ENCODE peak calls at places on chromosomes 4 and X, in ten cellular contexts. Z is right lobe of liver, X is transverse colon, E is sigmoid colon, C is thyroid gland, P is ovary, I is GM12878, F is lower leg skin, M is endothelial cell of umbilical vein, W is K562. N is an unnamed sample.
A peak's percentile ranks its signal among the peaks of the same experiment; 100 is the strongest.

GRCh38 chr4:38782452-38783108 is at the start of gene TLR10:
- DNase-seq in P (no peak), W (peak; percentile 45), F (no peak), C (peak; percentile 47), M (peak; percentile 56), X (peak; percentile 46), I (peak; percentile 82), Z (peak; percentile 63), E (no peak), N (no peak)

GRCh38 chr4:95516528-95517011 is 32.2 kb downstream of the UNC5C start:
- DNase-seq in E (no peak), X (no peak), F (no peak), Z (no peak), I (no peak), P (no peak), C (no peak), W (no peak), M (no peak), N (no peak)

GRCh38 chrX:17833954-17834353 is 27.1 kb downstream of the RAI2 start:
- DNase-seq in I (no peak), P (no peak), X (peak; percentile 56), E (no peak), W (no peak), M (no peak), C (no peak), F (no peak), Z (no peak), N (no peak)

GRCh38 chr4:153013202-153013988 is 77.3 kb downstream of the FHDC1 start:
- DNase-seq in X (no peak), F (no peak), I (no peak), Z (no peak), C (no peak), P (no peak), E (no peak), M (no peak), W (no peak), N (no peak)

GRCh38 chrX:46574941-46575381 is 1.4 kb downstream of the CHST7 start:
- DNase-seq in P (no peak), I (no peak), W (no peak), E (no peak), X (no peak), Z (peak; percentile 50), M (peak; percentile 26), C (peak; percentile 35), F (peak; percentile 63), N (no peak)

GRCh38 chrX:71454222-71454621 is 78.7 kb upstream of the OGT start:
- DNase-seq in M (no peak), X (no peak), E (no peak), I (no peak), F (no peak), P (no peak), C (no peak), W (no peak), Z (no peak), N (no peak)

GRCh38 chr4:90730752-90731151 is 603.6 kb downstream of the CCSER1 start:
- DNase-seq in F (no peak), M (no peak), P (no peak), C (no peak), Z (no peak), E (no peak), W (no peak), I (no peak), X (no peak), N (no peak)

GRCh38 chr4:4425119-4425690 is 38.3 kb downstream of the NSG1 start:
- DNase-seq in I (no peak), F (peak; percentile 54), X (no peak), P (no peak), C (no peak), E (peak; percentile 27), Z (no peak), W (no peak), M (no peak), N (no peak)

GRCh38 chr4:100742045-100742444 is 224.2 kb upstream of the EMCN start:
- DNase-seq in P (no peak), I (no peak), C (no peak), E (no peak), F (no peak), Z (no peak), X (no peak), W (no peak), M (peak; percentile 67), N (peak; percentile 2)

GRCh38 chrX:47836164-47837072 is at the start of gene ZNF81:
- DNase-seq in P (peak; percentile 95), I (peak; percentile 91), X (peak; percentile 96), W (peak; percentile 91), M (peak; percentile 95), C (peak; percentile 97), E (peak; percentile 98), Z (peak; percentile 95), F (peak; percentile 98), N (peak; percentile 42)
- TF ChIP-seq POLR2A in P (no peak), I (peak; percentile 85), X (peak; percentile 54), W (peak; percentile 70), M (peak; percentile 54), C (no peak), E (peak; percentile 6), Z (peak; percentile 54), F (no peak), N (peak; percentile 31)

DNA sequence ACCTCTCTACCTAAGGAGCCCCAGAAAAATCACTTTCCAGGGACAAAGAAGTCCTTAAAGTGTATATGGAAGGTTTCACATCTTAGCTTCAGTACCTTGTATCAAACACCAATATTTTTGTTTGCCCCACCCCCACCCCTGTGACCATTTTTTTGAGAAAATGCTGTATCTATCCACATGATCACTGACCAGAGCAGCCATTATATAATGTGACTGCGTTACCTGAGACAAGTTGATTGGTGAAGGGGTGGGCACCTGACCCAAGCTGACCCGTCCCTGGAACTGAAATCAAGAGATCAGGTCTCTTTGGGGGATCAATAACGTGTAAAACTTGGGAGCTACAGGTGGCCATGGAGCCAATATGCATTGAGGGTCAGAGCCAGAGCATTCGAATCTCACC is 10.7 kb downstream of the TIFA start:
- DNase-seq in W (no peak), E (no peak), C (no peak), F (no peak), P (no peak), X (no peak), I (no peak), Z (no peak), M (no peak), N (no peak)
- TF ChIP-seq POLR2A in W (no peak), E (no peak), C (no peak), F (no peak), P (no peak), X (no peak), I (no peak), Z (no peak), M (no peak), N (no peak)

GRCh38 chrX:118975831-118976598 is 1.6 kb downstream of the LONRF3 start:
- DNase-seq in Z (peak; percentile 87), E (peak; percentile 93), M (peak; percentile 63), F (peak; percentile 97), C (peak; percentile 88), I (no peak), X (peak; percentile 78), P (peak; percentile 83), W (peak; percentile 67), N (peak; percentile 74)
- TF ChIP-seq POLR2A in Z (peak; percentile 62), E (no peak), M (no peak), F (peak; percentile 21), C (no peak), I (no peak), X (peak; percentile 15), P (peak; percentile 39), W (peak; percentile 58), N (no peak)

GRCh38 chrX:100980608-100981497 is 11.3 kb downstream of the ARL13A start:
- DNase-seq in E (no peak), M (peak; percentile 69), C (peak; percentile 21), X (no peak), F (no peak), W (no peak), Z (no peak), I (no peak), P (no peak), N (peak; percentile 42)
- TF ChIP-seq POLR2A in E (no peak), M (no peak), C (no peak), X (no peak), F (no peak), W (no peak), Z (no peak), I (no peak), P (no peak), N (no peak)

GRCh38 chrX:9882669-9883446 is 84.3 kb upstream of the CLDN34 start:
- DNase-seq in Z (no peak), F (no peak), I (no peak), M (peak; percentile 91), P (no peak), W (peak; percentile 21), X (no peak), E (no peak), C (peak; percentile 35), N (no peak)

GRCh38 chrX:9880912-9881311 is 86.2 kb upstream of the CLDN34 start:
- DNase-seq in W (no peak), C (peak; percentile 1), M (peak; percentile 1), E (no peak), P (no peak), X (no peak), Z (no peak), F (no peak), I (no peak), N (no peak)

GRCh38 chrX:9888953-9889470 is 78.1 kb upstream of the CLDN34 start:
- DNase-seq in F (no peak), X (no peak), W (no peak), I (no peak), P (no peak), Z (no peak), E (no peak), M (no peak), C (no peak), N (no peak)

GRCh38 chrX:9884031-9884779 is 83.0 kb upstream of the CLDN34 start:
- DNase-seq in Z (no peak), E (no peak), I (no peak), C (no peak), X (no peak), M (peak; percentile 66), P (peak; percentile 81), F (no peak), W (no peak), N (no peak)

DNA sequence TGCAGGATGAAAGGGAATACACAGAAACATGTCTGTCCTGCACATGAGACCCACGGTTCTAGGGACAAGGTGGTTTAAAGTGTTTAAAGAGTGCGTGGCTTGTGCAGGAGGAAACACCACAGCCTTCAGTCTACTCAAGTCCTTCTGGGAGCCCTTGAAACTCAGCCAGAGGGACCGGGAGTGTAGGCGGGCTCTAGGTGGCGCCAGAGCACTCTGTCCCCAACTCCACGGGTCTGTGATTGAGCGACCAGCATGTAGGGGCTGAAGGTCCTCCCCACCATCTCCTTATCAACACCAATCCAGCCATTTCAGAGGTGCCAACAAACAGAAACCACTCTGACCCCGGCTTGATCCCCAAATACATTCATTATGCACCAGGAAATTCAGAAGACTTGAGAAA is 82.0 kb upstream of the CLDN34 start:
- DNase-seq in Z (peak; percentile 56), W (peak; percentile 56), M (peak; percentile 85), E (no peak), C (peak; percentile 59), F (no peak), X (peak; percentile 64), I (no peak), P (peak; percentile 65), N (peak; percentile 22)
- TF ChIP-seq POLR2A in Z (no peak), W (no peak), M (no peak), E (no peak), C (no peak), F (no peak), X (no peak), I (no peak), P (no peak), N (no peak)